ENCODE peak calls at places on chromosomes 3 and 15, in eight cellular contexts. One of them, this sample, is unnamed.
A peak's percentile ranks its signal among the peaks of the same experiment; 100 is the strongest.

GRCh38 chr15:67903708-67904107 is 63.9 kb upstream of the RNU6-1 start:
- DNase-seq in heart left ventricle: no peak
- DNase-seq in adrenal gland: no peak
- DNase-seq in transverse colon: no peak
- DNase-seq in AG04449: no peak
- DNase-seq in CD8-positive, alpha-beta T cell: no peak
- DNase-seq in WERI-Rb-1: no peak
- DNase-seq in MM.1S: no peak
- DNase-seq in this sample: no peak

GRCh38 chr15:48865387-48866079 is 12.4 kb upstream of the EID1 start:
- DNase-seq in heart left ventricle: no peak
- DNase-seq in WERI-Rb-1: no peak
- DNase-seq in MM.1S: no peak
- DNase-seq in CD8-positive, alpha-beta T cell: no peak
- DNase-seq in AG04449: no peak
- DNase-seq in transverse colon: no peak
- DNase-seq in adrenal gland: no peak
- DNase-seq in this sample: peak; percentile 45

GRCh38 chr15:52257734-52258062 is 37.9 kb downstream of the MYO5C start:
- DNase-seq in AG04449: no peak
- DNase-seq in CD8-positive, alpha-beta T cell: no peak
- DNase-seq in heart left ventricle: no peak
- DNase-seq in WERI-Rb-1: peak; percentile 85
- DNase-seq in adrenal gland: no peak
- DNase-seq in transverse colon: no peak
- DNase-seq in MM.1S: no peak
- DNase-seq in this sample: no peak

GRCh38 chr3:193788189-193788946 is 195.4 kb downstream of the OPA1 start:
- DNase-seq in AG04449: no peak
- DNase-seq in WERI-Rb-1: peak; percentile 39
- DNase-seq in MM.1S: peak; percentile 77
- DNase-seq in adrenal gland: peak; percentile 77
- DNase-seq in heart left ventricle: peak; percentile 66
- DNase-seq in CD8-positive, alpha-beta T cell: no peak
- DNase-seq in transverse colon: peak; percentile 54
- DNase-seq in this sample: peak; percentile 66

GRCh38 chr3:14879161-14879888 is 60.6 kb downstream of the FGD5 start:
- DNase-seq in MM.1S: no peak
- DNase-seq in adrenal gland: peak; percentile 71
- DNase-seq in transverse colon: peak; percentile 64
- DNase-seq in AG04449: no peak
- DNase-seq in WERI-Rb-1: no peak
- DNase-seq in CD8-positive, alpha-beta T cell: peak; percentile 16
- DNase-seq in heart left ventricle: no peak
- DNase-seq in this sample: no peak

GRCh38 chr3:194487289-194488006 is 646 bp upstream of the ATP13A3 start:
- DNase-seq in heart left ventricle: peak; percentile 50
- DNase-seq in transverse colon: peak; percentile 43
- DNase-seq in MM.1S: peak; percentile 47
- DNase-seq in AG04449: no peak
- DNase-seq in adrenal gland: peak; percentile 70
- DNase-seq in WERI-Rb-1: no peak
- DNase-seq in CD8-positive, alpha-beta T cell: peak; percentile 27
- DNase-seq in this sample: peak; percentile 80

GRCh38 chr15:56491110-56491722 is 26.3 kb upstream of the MNS1 start:
- DNase-seq in transverse colon: peak; percentile 74
- DNase-seq in heart left ventricle: peak; percentile 52
- DNase-seq in MM.1S: peak; percentile 73
- DNase-seq in WERI-Rb-1: peak; percentile 81
- DNase-seq in AG04449: peak; percentile 36
- DNase-seq in CD8-positive, alpha-beta T cell: peak; percentile 42
- DNase-seq in adrenal gland: peak; percentile 85
- DNase-seq in this sample: peak; percentile 88

GRCh38 chr15:57595011-57595866 is 3.5 kb downstream of the MYZAP start:
- DNase-seq in heart left ventricle: peak; percentile 73
- DNase-seq in adrenal gland: peak; percentile 85
- DNase-seq in AG04449: no peak
- DNase-seq in MM.1S: no peak
- DNase-seq in CD8-positive, alpha-beta T cell: no peak
- DNase-seq in transverse colon: no peak
- DNase-seq in WERI-Rb-1: no peak
- DNase-seq in this sample: no peak

GRCh38 chr15:85331666-85332261 is 48.6 kb upstream of the AKAP13 start:
- DNase-seq in adrenal gland: no peak
- DNase-seq in heart left ventricle: no peak
- DNase-seq in CD8-positive, alpha-beta T cell: no peak
- DNase-seq in transverse colon: no peak
- DNase-seq in WERI-Rb-1: no peak
- DNase-seq in MM.1S: no peak
- DNase-seq in AG04449: no peak
- DNase-seq in this sample: peak; percentile 60

GRCh38 chr3:41131224-41131623 is 68.1 kb upstream of the CTNNB1 start:
- DNase-seq in heart left ventricle: no peak
- DNase-seq in AG04449: no peak
- DNase-seq in transverse colon: no peak
- DNase-seq in WERI-Rb-1: no peak
- DNase-seq in adrenal gland: no peak
- DNase-seq in CD8-positive, alpha-beta T cell: no peak
- DNase-seq in MM.1S: no peak
- DNase-seq in this sample: no peak

GRCh38 chr3:189577290-189577951 is 53.8 kb upstream of the TP63 start:
- DNase-seq in MM.1S: no peak
- DNase-seq in AG04449: no peak
- DNase-seq in transverse colon: no peak
- DNase-seq in CD8-positive, alpha-beta T cell: no peak
- DNase-seq in adrenal gland: no peak
- DNase-seq in heart left ventricle: no peak
- DNase-seq in WERI-Rb-1: no peak
- DNase-seq in this sample: no peak

GRCh38 chr15:57019496-57020160 is 101.2 kb downstream of the TCF12 start:
- DNase-seq in adrenal gland: no peak
- DNase-seq in transverse colon: no peak
- DNase-seq in MM.1S: no peak
- DNase-seq in WERI-Rb-1: no peak
- DNase-seq in heart left ventricle: no peak
- DNase-seq in AG04449: no peak
- DNase-seq in CD8-positive, alpha-beta T cell: no peak
- DNase-seq in this sample: no peak

GRCh38 chr3:72154391-72155300 is 369.7 kb upstream of the PROK2 start:
- DNase-seq in heart left ventricle: no peak
- DNase-seq in WERI-Rb-1: no peak
- DNase-seq in AG04449: no peak
- DNase-seq in transverse colon: no peak
- DNase-seq in CD8-positive, alpha-beta T cell: no peak
- DNase-seq in MM.1S: no peak
- DNase-seq in adrenal gland: no peak
- DNase-seq in this sample: no peak

GRCh38 chr15:60423540-60423939 is 25.8 kb upstream of the ANXA2 start:
- DNase-seq in CD8-positive, alpha-beta T cell: no peak
- DNase-seq in heart left ventricle: no peak
- DNase-seq in MM.1S: peak; percentile 93
- DNase-seq in WERI-Rb-1: no peak
- DNase-seq in AG04449: peak; percentile 75
- DNase-seq in transverse colon: no peak
- DNase-seq in adrenal gland: no peak
- DNase-seq in this sample: peak; percentile 11

GRCh38 chr3:170360916-170361315 is 3.4 kb downstream of the SKIL start:
- DNase-seq in CD8-positive, alpha-beta T cell: no peak
- DNase-seq in WERI-Rb-1: no peak
- DNase-seq in MM.1S: no peak
- DNase-seq in transverse colon: no peak
- DNase-seq in AG04449: no peak
- DNase-seq in adrenal gland: no peak
- DNase-seq in heart left ventricle: no peak
- DNase-seq in this sample: no peak

GRCh38 chr3:33003308-33003707 is 51.9 kb downstream of the CCR4 start:
- DNase-seq in transverse colon: no peak
- DNase-seq in heart left ventricle: no peak
- DNase-seq in WERI-Rb-1: no peak
- DNase-seq in adrenal gland: no peak
- DNase-seq in CD8-positive, alpha-beta T cell: no peak
- DNase-seq in MM.1S: no peak
- DNase-seq in AG04449: no peak
- DNase-seq in this sample: no peak

GRCh38 chr15:52121896-52122295 is 9.3 kb upstream of the BCL2L10 start:
- DNase-seq in AG04449: no peak
- DNase-seq in heart left ventricle: no peak
- DNase-seq in WERI-Rb-1: no peak
- DNase-seq in MM.1S: no peak
- DNase-seq in transverse colon: no peak
- DNase-seq in CD8-positive, alpha-beta T cell: no peak
- DNase-seq in adrenal gland: no peak
- DNase-seq in this sample: no peak

GRCh38 chr15:41487376-41487775 is 6.3 kb upstream of the ITPKA start:
- DNase-seq in CD8-positive, alpha-beta T cell: no peak
- DNase-seq in heart left ventricle: no peak
- DNase-seq in WERI-Rb-1: no peak
- DNase-seq in MM.1S: no peak
- DNase-seq in transverse colon: no peak
- DNase-seq in AG04449: no peak
- DNase-seq in adrenal gland: peak; percentile 61
- DNase-seq in this sample: no peak

GRCh38 chr3:132554437-132554836 is 42.6 kb upstream of the ACKR4 start:
- DNase-seq in WERI-Rb-1: no peak
- DNase-seq in MM.1S: no peak
- DNase-seq in heart left ventricle: no peak
- DNase-seq in adrenal gland: no peak
- DNase-seq in CD8-positive, alpha-beta T cell: no peak
- DNase-seq in transverse colon: no peak
- DNase-seq in AG04449: no peak
- DNase-seq in this sample: no peak

GRCh38 chr3:172635588-172635987 is 75.3 kb downstream of the NCEH1 start:
- DNase-seq in CD8-positive, alpha-beta T cell: no peak
- DNase-seq in heart left ventricle: no peak
- DNase-seq in WERI-Rb-1: no peak
- DNase-seq in AG04449: no peak
- DNase-seq in transverse colon: no peak
- DNase-seq in adrenal gland: no peak
- DNase-seq in MM.1S: no peak
- DNase-seq in this sample: peak; percentile 55

GRCh38 chr15:43777293-43777819 is 590 bp upstream of the ELL3 start:
- DNase-seq in MM.1S: peak; percentile 65
- DNase-seq in WERI-Rb-1: no peak
- DNase-seq in transverse colon: peak; percentile 87
- DNase-seq in CD8-positive, alpha-beta T cell: peak; percentile 82
- DNase-seq in heart left ventricle: peak; percentile 80
- DNase-seq in adrenal gland: peak; percentile 91
- DNase-seq in AG04449: no peak
- DNase-seq in this sample: peak; percentile 93

DNA sequence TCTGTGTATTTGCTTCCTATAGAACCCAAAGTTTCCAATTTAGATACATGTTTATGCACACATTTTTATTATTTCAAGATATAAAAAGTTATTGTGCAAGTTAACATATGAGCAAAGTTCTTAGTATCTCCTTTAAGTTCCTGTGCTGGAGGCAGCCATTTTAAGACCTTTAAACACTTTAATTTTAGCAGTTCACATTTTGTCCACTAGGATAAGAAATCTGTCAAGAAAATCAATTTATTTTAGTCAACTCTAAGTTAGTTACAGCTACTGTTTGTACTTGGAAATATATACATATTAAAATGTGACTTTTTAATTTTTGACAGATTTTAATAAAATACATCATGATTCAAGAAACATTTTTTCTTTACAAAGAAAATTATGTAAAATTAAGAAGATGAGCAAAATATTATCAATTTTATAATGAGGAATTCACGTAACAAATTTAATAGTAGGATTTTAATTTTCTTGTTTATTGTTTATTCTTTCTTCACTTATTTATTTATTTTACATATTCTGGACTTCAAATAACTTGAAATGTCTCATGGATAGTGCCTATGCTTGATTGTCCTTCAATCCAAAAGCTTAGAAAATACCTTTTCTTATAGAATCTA is 402.6 kb upstream of the GBE1 start:
- DNase-seq in AG04449: no peak
- DNase-seq in transverse colon: no peak
- DNase-seq in heart left ventricle: no peak
- DNase-seq in CD8-positive, alpha-beta T cell: no peak
- DNase-seq in adrenal gland: no peak
- DNase-seq in MM.1S: peak; percentile 53
- DNase-seq in WERI-Rb-1: no peak
- DNase-seq in this sample: peak; percentile 17
- TF ChIP-seq CTCF in AG04449: no peak
- TF ChIP-seq CTCF in transverse colon: no peak
- TF ChIP-seq CTCF in heart left ventricle: no peak
- TF ChIP-seq CTCF in CD8-positive, alpha-beta T cell: peak; percentile 25
- TF ChIP-seq CTCF in adrenal gland: no peak
- TF ChIP-seq CTCF in MM.1S: peak; percentile 26
- TF ChIP-seq CTCF in WERI-Rb-1: no peak
- TF ChIP-seq CTCF in this sample: no peak

GRCh38 chr3:94004301-94004910 is 24.0 kb downstream of the STX19 start:
- DNase-seq in WERI-Rb-1: no peak
- DNase-seq in heart left ventricle: no peak
- DNase-seq in AG04449: peak; percentile 58
- DNase-seq in MM.1S: peak; percentile 75
- DNase-seq in CD8-positive, alpha-beta T cell: no peak
- DNase-seq in transverse colon: no peak
- DNase-seq in adrenal gland: no peak
- DNase-seq in this sample: peak; percentile 76
- H3K4me3 ChIP-seq in WERI-Rb-1: no peak overlapping the region
- H3K4me3 ChIP-seq in heart left ventricle: peak overlapping the region; percentile 44
- H3K4me3 ChIP-seq in AG04449: no peak overlapping the region
- H3K4me3 ChIP-seq in MM.1S: peak overlapping the region; percentile 37
- H3K4me3 ChIP-seq in CD8-positive, alpha-beta T cell: no peak overlapping the region
- H3K4me3 ChIP-seq in transverse colon: no peak overlapping the region
- H3K4me3 ChIP-seq in adrenal gland: no peak overlapping the region
- H3K4me3 ChIP-seq in this sample: peak overlapping the region; percentile 36

DNA sequence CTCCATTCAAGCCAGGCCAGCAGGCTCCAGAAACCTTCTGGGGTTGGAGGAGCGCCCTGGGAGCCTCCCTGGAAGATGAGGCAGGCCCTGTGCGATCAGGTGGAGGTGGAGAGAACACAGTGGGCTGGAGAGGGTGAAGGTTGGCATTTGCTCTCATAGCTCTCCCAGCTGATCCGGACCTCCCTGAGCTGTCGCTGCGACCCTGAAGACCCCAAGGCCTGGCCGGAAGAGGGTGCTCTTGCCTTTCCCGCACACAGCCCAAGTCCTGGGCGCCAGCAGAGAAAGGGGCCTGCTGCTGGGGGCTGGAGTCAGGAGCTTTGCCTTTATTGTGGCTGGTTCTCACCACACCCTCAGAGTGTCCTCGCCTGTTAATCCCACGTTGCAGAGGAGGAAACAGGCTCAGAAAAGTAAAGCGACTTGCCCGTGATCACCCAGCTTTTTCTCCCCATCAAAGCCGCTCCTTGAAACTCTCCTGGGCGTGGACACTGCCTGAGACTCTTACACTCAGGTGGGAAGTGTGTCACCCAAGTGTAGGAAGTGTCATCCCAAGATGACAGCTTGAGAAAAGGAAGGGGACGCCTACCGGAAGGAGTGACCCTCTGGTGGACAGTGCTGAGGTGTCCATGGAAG is 8.6 kb upstream of the RPL29 start:
- DNase-seq in WERI-Rb-1: peak; percentile 91
- DNase-seq in adrenal gland: peak; percentile 75
- DNase-seq in heart left ventricle: peak; percentile 63
- DNase-seq in AG04449: no peak
- DNase-seq in MM.1S: no peak
- DNase-seq in transverse colon: no peak
- DNase-seq in CD8-positive, alpha-beta T cell: no peak
- DNase-seq in this sample: peak; percentile 62
- TF ChIP-seq CTCF in WERI-Rb-1: peak; percentile 95
- TF ChIP-seq CTCF in adrenal gland: peak; percentile 34
- TF ChIP-seq CTCF in heart left ventricle: peak; percentile 73
- TF ChIP-seq CTCF in AG04449: peak; percentile 82
- TF ChIP-seq CTCF in MM.1S: no peak
- TF ChIP-seq CTCF in transverse colon: no peak
- TF ChIP-seq CTCF in CD8-positive, alpha-beta T cell: no peak
- TF ChIP-seq CTCF in this sample: peak; percentile 60

GRCh38 chr3:183449391-183449790 is 21.0 kb upstream of the MCF2L2 start:
- DNase-seq in WERI-Rb-1: no peak
- DNase-seq in AG04449: no peak
- DNase-seq in adrenal gland: peak; percentile 68
- DNase-seq in transverse colon: no peak
- DNase-seq in CD8-positive, alpha-beta T cell: no peak
- DNase-seq in MM.1S: no peak
- DNase-seq in heart left ventricle: no peak
- DNase-seq in this sample: no peak
- H3K4me3 ChIP-seq in WERI-Rb-1: no peak overlapping the region
- H3K4me3 ChIP-seq in AG04449: peak overlapping the region; percentile 12
- H3K4me3 ChIP-seq in adrenal gland: no peak overlapping the region
- H3K4me3 ChIP-seq in transverse colon: no peak overlapping the region
- H3K4me3 ChIP-seq in CD8-positive, alpha-beta T cell: no peak overlapping the region
- H3K4me3 ChIP-seq in MM.1S: no peak overlapping the region
- H3K4me3 ChIP-seq in heart left ventricle: peak overlapping the region; percentile 72
- H3K4me3 ChIP-seq in this sample: no peak overlapping the region

This sample was measured in GM12865.